ENCODE peak calls at places on chromosome 1, in nine cellular contexts. X, M, C, H, Z, I, R, G and L are unnamed samples.

GRCh38 chr1:18941221-18942141 is 15.0 kb downstream of the IFFO2 start:
- DNase-seq in Z (no peak), G (no peak), R (peak; percentile 98), C (peak; percentile 63), X (no peak), M (no peak), I (no peak), H (peak; percentile 97), L (no peak)

GRCh38 chr1:200619894-200620272 is 668 bp downstream of the KIF14 start:
- DNase-seq in Z (no peak), C (no peak), M (no peak), R (no peak), I (no peak), G (no peak), H (no peak), X (no peak), L (no peak)

GRCh38 chr1:210771131-210771530 is 362.8 kb downstream of the KCNH1 start:
- DNase-seq in Z (no peak), I (no peak), M (no peak), X (no peak), R (no peak), G (no peak), H (no peak), C (no peak), L (no peak)

GRCh38 chr1:72623299-72623708 is 341.0 kb upstream of the NEGR1 start:
- DNase-seq in H (peak; percentile 31), X (peak; percentile 55), R (peak; percentile 35), Z (peak; percentile 4), M (no peak), C (no peak), G (no peak), I (no peak), L (no peak)

GRCh38 chr1:226940806-226941067 is 643 bp downstream of the COQ8A start:
- DNase-seq in H (no peak), I (no peak), Z (no peak), X (no peak), C (no peak), M (no peak), R (no peak), G (no peak), L (no peak)

GRCh38 chr1:230145953-230146476 is 79.0 kb downstream of the GALNT2 start:
- DNase-seq in H (no peak), C (no peak), X (no peak), I (no peak), M (no peak), R (no peak), Z (no peak), G (no peak), L (no peak)

GRCh38 chr1:7707527-7707926 is 63.6 kb upstream of the VAMP3 start:
- DNase-seq in C (no peak), H (peak; percentile 20), R (peak; percentile 41), M (no peak), X (no peak), Z (no peak), G (no peak), I (no peak), L (no peak)

GRCh38 chr1:218339267-218339831 is 5.8 kb upstream of the TGFB2 start:
- DNase-seq in G (no peak), X (peak; percentile 31), I (no peak), H (peak; percentile 62), R (peak; percentile 30), Z (no peak), M (no peak), C (no peak), L (no peak)

GRCh38 chr1:10709646-10710045 is 86.8 kb downstream of the CASZ1 start:
- DNase-seq in X (no peak), M (no peak), G (no peak), I (no peak), C (no peak), H (no peak), R (no peak), Z (no peak), L (no peak)

GRCh38 chr1:234988536-234988935 is 140.1 kb downstream of the TOMM20 start:
- DNase-seq in X (no peak), C (no peak), M (no peak), H (no peak), I (no peak), Z (no peak), G (no peak), R (no peak), L (no peak)

GRCh38 chr1:205504311-205505075 is at the start of gene CDK18:
- DNase-seq in X (peak; percentile 95), G (peak; percentile 27), M (peak; percentile 69), C (no peak), R (peak; percentile 85), H (no peak), Z (peak; percentile 84), I (peak; percentile 94), L (peak; percentile 90)

GRCh38 chr1:2236695-2237677 is 8.9 kb downstream of the SKI start:
- DNase-seq in M (no peak), R (no peak), C (peak; percentile 36), G (no peak), Z (no peak), H (no peak), X (peak; percentile 54), I (no peak), L (no peak)

GRCh38 chr1:8373547-8374270 is 55.8 kb downstream of the SLC45A1 start:
- DNase-seq in C (peak; percentile 81), X (peak; percentile 47), M (peak; percentile 74), R (peak; percentile 63), H (peak; percentile 92), Z (peak; percentile 28), G (no peak), I (peak; percentile 92), L (peak; percentile 93)

GRCh38 chr1:182246783-182247182 is 144.8 kb downstream of the GLUL start:
- DNase-seq in G (no peak), H (no peak), R (peak; percentile 44), C (no peak), X (no peak), I (no peak), M (no peak), Z (no peak), L (no peak)

GRCh38 chr1:21650400-21650799 is 18.8 kb downstream of the RAP1GAP start:
- DNase-seq in I (no peak), C (no peak), Z (no peak), R (no peak), G (no peak), X (no peak), M (no peak), H (no peak), L (no peak)
- H3K27ac ChIP-seq in I (no peak overlapping the region), C (no peak overlapping the region), Z (no peak overlapping the region), R (no peak overlapping the region), G (no peak overlapping the region), X (no peak overlapping the region), M (no peak overlapping the region), H (no peak overlapping the region), L (no peak overlapping the region)

GRCh38 chr1:17729909-17730308 is 25.2 kb upstream of the ACTL8 start:
- DNase-seq in H (no peak), C (no peak), Z (no peak), I (no peak), G (no peak), X (no peak), M (no peak), R (no peak), L (no peak)

GRCh38 chr1:17734609-17735008 is 20.5 kb upstream of the ACTL8 start:
- DNase-seq in C (no peak), G (no peak), M (no peak), R (no peak), Z (no peak), H (no peak), I (no peak), X (no peak), L (no peak)

GRCh38 chr1:17729248-17729647 is 25.9 kb upstream of the ACTL8 start:
- DNase-seq in M (no peak), G (no peak), C (no peak), X (no peak), R (no peak), Z (no peak), H (no peak), I (no peak), L (no peak)

GRCh38 chr1:17732475-17732874 is 22.7 kb upstream of the ACTL8 start:
- DNase-seq in C (no peak), X (no peak), G (no peak), H (peak; percentile 73), Z (peak; percentile 41), M (no peak), R (peak; percentile 6), I (no peak), L (no peak)

DNA sequence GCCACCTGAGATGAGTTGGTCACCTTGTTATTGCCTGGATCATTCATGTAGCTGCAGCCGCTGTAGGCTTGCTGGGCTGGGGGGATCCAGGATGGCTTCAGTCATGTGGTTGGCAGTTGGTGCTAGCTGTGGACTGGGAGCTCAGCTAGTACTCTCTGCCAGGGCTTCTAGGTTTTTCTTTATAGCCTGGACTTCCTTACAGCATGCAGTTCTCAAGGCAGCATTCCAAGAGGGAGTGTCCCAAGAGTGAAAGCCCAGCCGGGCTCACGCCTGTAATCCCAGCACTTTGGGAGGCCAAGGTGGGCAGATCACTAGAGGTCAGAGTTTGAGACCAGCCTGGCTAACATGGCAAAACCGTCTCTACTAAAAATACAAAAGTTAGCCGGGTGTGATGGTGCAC is 23.7 kb upstream of the ACTL8 start:
- DNase-seq in I (no peak), Z (no peak), R (no peak), C (no peak), H (peak; percentile 3), M (no peak), X (no peak), G (no peak), L (no peak)
- H3K27ac ChIP-seq in I (no peak overlapping the region), Z (no peak overlapping the region), R (no peak overlapping the region), C (no peak overlapping the region), H (no peak overlapping the region), M (no peak overlapping the region), X (no peak overlapping the region), G (no peak overlapping the region), L (no peak overlapping the region)

GRCh38 chr1:192974701-192975100 is 84.5 kb downstream of the UCHL5 start:
- DNase-seq in H (peak; percentile 21), G (no peak), I (no peak), C (no peak), R (peak; percentile 48), X (peak; percentile 58), Z (peak; percentile 73), M (no peak), L (no peak)
- H3K27ac ChIP-seq in H (no peak overlapping the region), G (no peak overlapping the region), I (no peak overlapping the region), C (no peak overlapping the region), R (no peak overlapping the region), X (no peak overlapping the region), Z (no peak overlapping the region), M (no peak overlapping the region), L (no peak overlapping the region)

DNA sequence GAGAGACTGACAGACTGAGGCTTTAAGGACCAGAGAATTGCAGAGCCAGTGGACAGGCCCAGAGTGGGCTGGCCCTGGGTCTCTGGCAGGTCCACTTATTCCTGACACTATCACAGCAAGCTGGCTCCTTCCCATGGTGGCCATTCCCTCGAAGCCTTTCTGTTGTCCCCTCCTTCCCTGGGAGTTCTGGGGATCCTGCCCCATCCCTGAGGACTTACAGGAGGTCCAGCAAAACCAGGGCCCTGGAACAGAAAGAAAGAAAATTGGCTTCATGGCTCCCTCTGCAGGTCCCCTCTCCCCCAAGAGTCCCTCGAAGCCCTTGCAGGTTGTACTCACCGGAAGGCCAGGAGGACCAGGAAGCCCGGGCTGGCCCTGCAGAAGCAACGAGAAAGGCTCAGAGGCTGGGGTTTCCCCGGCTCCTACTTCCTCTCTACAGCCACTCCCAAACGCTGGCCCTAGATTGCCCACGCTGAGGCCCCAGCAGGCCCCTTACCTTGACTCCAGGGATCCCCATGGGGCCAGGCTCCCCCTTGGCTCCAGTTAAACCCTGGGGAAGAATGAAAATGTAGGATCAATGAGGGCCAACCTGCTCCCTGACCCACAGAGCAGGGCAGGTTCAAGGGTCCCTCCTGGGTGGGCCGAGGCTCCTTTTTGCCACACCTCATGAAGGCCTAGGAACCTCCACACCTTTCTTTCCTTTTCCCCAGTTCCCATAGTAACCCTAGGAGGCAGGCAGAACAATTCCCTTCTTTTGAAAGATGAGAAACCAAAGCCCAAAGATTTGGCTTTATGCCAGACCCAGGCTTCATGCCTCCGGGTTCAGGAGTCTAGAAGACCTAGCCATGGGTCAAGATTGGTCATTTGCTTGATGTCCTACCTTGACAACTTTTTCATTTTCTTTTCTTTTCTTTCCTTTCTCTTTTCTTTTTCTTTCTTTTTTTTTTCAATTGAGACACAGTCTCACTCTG is 4.6 kb downstream of the COL9A2 start:
- DNase-seq in H (no peak), G (no peak), Z (no peak), R (no peak), M (no peak), X (peak; percentile 53), I (no peak), C (no peak), L (no peak)
- H3K27ac ChIP-seq in H (no peak overlapping the region), G (no peak overlapping the region), Z (no peak overlapping the region), R (no peak overlapping the region), M (no peak overlapping the region), X (no peak overlapping the region), I (no peak overlapping the region), C (no peak overlapping the region), L (no peak overlapping the region)